ENCODE peak calls at places on chromosomes 4 and X, in five cellular contexts. E is HepG2, G is GM12878, Y is H1, O is WTC11. B is an unnamed sample.

GRCh38 chrX:28188526-28188925 is 207.3 kb upstream of the DCAF8L1 start:
- DNase-seq in E (no peak), G (no peak), Y (no peak), O (no peak), B (no peak)

GRCh38 chrX:68402094-68402493 is 31.2 kb downstream of the OPHN1 start:
- DNase-seq in G (no peak), Y (no peak), E (no peak), O (no peak), B (no peak)

GRCh38 chrX:42934020-42934701 is 156.2 kb upstream of the PPP1R2C start:
- DNase-seq in Y (no peak), G (peak), E (no peak), O (no peak), B (no peak)

GRCh38 chrX:15299945-15300851 is 15.2 kb downstream of the ASB11 start:
- DNase-seq in Y (no peak), O (no peak), G (no peak), E (peak), B (peak)

GRCh38 chr4:82569076-82569475 is 7.3 kb upstream of the TMEM150C start:
- DNase-seq in G (no peak), E (no peak), O (no peak), Y (no peak), B (no peak)

GRCh38 chr4:129233691-129234090 is 137.7 kb downstream of the C4orf33 start:
- DNase-seq in Y (no peak), O (no peak), G (no peak), E (no peak), B (no peak)

GRCh38 chr4:71009796-71010588 is 16.5 kb downstream of the DCK start:
- DNase-seq in E (peak), Y (no peak), O (no peak), G (no peak), B (peak)

GRCh38 chr4:164481306-164482091 is 272.4 kb upstream of the SMIM31 start:
- DNase-seq in Y (no peak), O (no peak), E (no peak), G (no peak), B (no peak)

GRCh38 chr4:34271479-34272355 is 1972.6 kb downstream of the ARAP2 start:
- DNase-seq in Y (no peak), E (no peak), G (no peak), O (no peak), B (no peak)

GRCh38 chrX:22746081-22746480 is 253.7 kb upstream of the DDX53 start:
- DNase-seq in O (no peak), E (no peak), G (no peak), Y (no peak), B (no peak)

GRCh38 chrX:22748093-22748999 is 251.4 kb upstream of the DDX53 start:
- DNase-seq in Y (peak), E (peak), G (no peak), O (peak), B (peak)
- TF ChIP-seq USF2 in Y (no peak), E (no peak), G (no peak), O (no peak), B (no peak)

GRCh38 chrX:94053575-94053974 is 379.6 kb downstream of the FAM133A start:
- DNase-seq in G (no peak), Y (no peak), O (no peak), E (no peak), B (no peak)
- TF ChIP-seq ATF3 in G (no peak), Y (no peak), O (no peak), E (no peak), B (no peak)

GRCh38 chr4:30856795-30857564 is 136.8 kb downstream of the PCDH7 start:
- DNase-seq in O (no peak), E (no peak), Y (no peak), G (no peak), B (no peak)

GRCh38 chr4:30862176-30862575 is 142.0 kb downstream of the PCDH7 start:
- DNase-seq in G (no peak), E (no peak), O (no peak), Y (no peak), B (no peak)

GRCh38 chr4:30863031-30863430 is 142.9 kb downstream of the PCDH7 start:
- DNase-seq in Y (no peak), G (no peak), E (no peak), O (no peak), B (no peak)

GRCh38 chr4:30865676-30866075 is 145.5 kb downstream of the PCDH7 start:
- DNase-seq in O (no peak), Y (no peak), G (no peak), E (no peak), B (no peak)

DNA sequence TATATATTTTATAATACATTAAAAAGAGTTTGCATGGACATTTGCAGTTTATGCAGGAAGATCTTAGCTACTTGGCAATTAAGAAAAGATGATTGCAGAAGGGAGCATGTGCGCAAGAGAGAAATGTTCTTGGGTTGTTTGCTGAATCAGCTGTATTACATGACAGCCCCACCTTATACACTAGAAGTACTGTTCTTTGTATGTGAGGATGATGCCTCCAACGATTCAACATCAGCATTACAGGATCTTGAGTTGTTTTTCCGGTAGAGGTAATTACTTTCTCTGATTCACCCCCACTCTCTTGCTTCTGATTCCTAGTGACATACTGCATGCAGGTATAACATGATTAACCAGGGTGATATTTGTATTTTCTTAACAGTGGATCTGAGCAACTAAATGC is 140.8 kb downstream of the PCDH7 start:
- DNase-seq in Y (no peak), G (no peak), O (no peak), E (no peak), B (no peak)
- TF ChIP-seq USF2 in Y (no peak), G (no peak), O (no peak), E (no peak), B (no peak)

GRCh38 chrX:114344756-114345155 is 239.1 kb upstream of the HTR2C start:
- DNase-seq in Y (no peak), G (no peak), O (no peak), E (peak), B (peak)
- TF ChIP-seq ATF3 in Y (no peak), G (no peak), O (no peak), E (no peak), B (no peak)

DNA sequence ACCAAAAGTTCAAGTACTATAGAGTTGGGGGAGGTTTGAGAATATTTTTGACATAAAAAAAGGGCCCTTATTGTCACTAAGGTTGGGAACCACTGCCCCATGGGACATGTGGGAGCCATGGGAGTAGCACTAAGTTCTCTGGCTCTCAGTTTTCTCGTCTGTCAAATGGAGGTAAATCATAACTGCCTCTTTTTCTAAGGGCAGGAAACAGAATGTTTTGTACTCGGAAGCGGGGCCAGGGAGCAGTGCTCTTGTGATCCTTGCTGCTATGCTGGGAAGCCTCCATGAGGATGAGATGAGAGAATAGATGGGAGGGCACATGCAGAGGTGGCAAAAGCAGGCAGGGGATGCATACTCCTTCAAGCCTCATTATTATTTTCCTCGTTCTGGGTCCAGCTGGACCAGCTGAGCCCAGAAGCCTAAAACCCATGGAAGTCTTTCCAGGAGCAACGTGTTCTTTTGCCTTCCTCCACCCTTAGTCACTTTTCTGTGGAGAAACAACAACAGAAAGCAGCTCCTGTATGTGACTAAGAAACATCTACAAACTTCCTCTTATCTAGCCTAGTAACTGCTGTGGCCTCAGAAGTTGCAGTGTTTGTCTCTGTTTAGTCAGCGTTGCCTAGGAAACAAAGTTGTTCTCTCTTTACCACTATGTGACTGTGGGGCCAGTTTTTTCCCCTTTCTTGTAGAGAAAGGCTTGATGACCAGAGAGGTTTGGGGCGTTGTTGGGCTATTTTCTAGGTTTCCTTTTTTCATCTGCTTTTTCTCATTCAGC is 64.8 kb downstream of the TSC22D3 start:
- DNase-seq in O (no peak), E (peak), Y (no peak), G (peak), B (peak)
- TF ChIP-seq USF2 in O (no peak), E (no peak), Y (no peak), G (no peak), B (no peak)